ENCODE peak calls at places on chromosomes 5 and 9, in six cellular contexts. E is colonic mucosa, F is K562, S is A549, C is psoas muscle, U is aorta. Y is an unnamed sample.

GRCh38 chr5:62742214-62742613 is 163.6 kb downstream of the LRRC70 start:
- DNase-seq in E (peak; percentile 33), F (no peak), S (peak; percentile 55), C (no peak), U (no peak), Y (no peak)

GRCh38 chr5:2903451-2904395 is 152.2 kb upstream of the IRX2 start:
- DNase-seq in E (no peak), F (no peak), S (no peak), C (no peak), U (no peak), Y (no peak)

GRCh38 chr5:93574939-93575241 is 6.1 kb downstream of the NR2F1-AS1 start:
- DNase-seq in E (no peak), F (no peak), S (no peak), C (no peak), U (no peak), Y (no peak)

GRCh38 chr9:127919253-127919815 is 2.5 kb upstream of the ST6GALNAC4 start:
- DNase-seq in E (peak; percentile 88), F (peak; percentile 51), S (peak; percentile 98), C (peak; percentile 94), U (peak; percentile 96), Y (peak; percentile 92)

GRCh38 chr5:43700591-43700990 is 97.6 kb downstream of the NNT start:
- DNase-seq in E (no peak), F (no peak), S (no peak), C (no peak), U (no peak), Y (no peak)

GRCh38 chr5:54924487-54924886 is 60.9 kb downstream of the ESM1 start:
- DNase-seq in E (no peak), F (no peak), S (no peak), C (no peak), U (no peak), Y (no peak)

GRCh38 chr9:35840901-35841900 is 12.2 kb downstream of the TMEM8B start:
- DNase-seq in E (no peak), F (no peak), S (no peak), C (no peak), U (no peak), Y (no peak)

GRCh38 chr5:72167790-72168189 is 60.5 kb downstream of the MAP1B start:
- DNase-seq in E (no peak), F (no peak), S (no peak), C (peak; percentile 50), U (peak; percentile 72), Y (no peak)

GRCh38 chr5:65394078-65394477 is 87.6 kb downstream of the ADAMTS6 start:
- DNase-seq in E (no peak), F (no peak), S (peak; percentile 2), C (peak; percentile 54), U (peak; percentile 77), Y (peak; percentile 42)

GRCh38 chr5:15233566-15233965 is 266.4 kb upstream of the FBXL7 start:
- DNase-seq in E (no peak), F (no peak), S (no peak), C (no peak), U (no peak), Y (no peak)

GRCh38 chr9:86667307-86667706 is 280.0 kb downstream of the GAS1 start:
- DNase-seq in E (no peak), F (no peak), S (no peak), C (no peak), U (no peak), Y (no peak)

GRCh38 chr9:70049236-70049635 is 5.6 kb downstream of the MAMDC2 start:
- DNase-seq in E (peak; percentile 57), F (no peak), S (no peak), C (peak; percentile 49), U (peak; percentile 90), Y (no peak)

GRCh38 chr9:69605406-69605805 is 66.8 kb downstream of the APBA1 start:
- DNase-seq in E (no peak), F (no peak), S (no peak), C (no peak), U (no peak), Y (no peak)

GRCh38 chr5:163682226-163682625 is 176.8 kb downstream of the MAT2B start:
- DNase-seq in E (no peak), F (no peak), S (no peak), C (no peak), U (no peak), Y (no peak)

GRCh38 chr5:136766456-136766855 is 401.1 kb upstream of the TRPC7 start:
- DNase-seq in E (no peak), F (no peak), S (peak; percentile 10), C (no peak), U (no peak), Y (no peak)

GRCh38 chr9:18665947-18666346 is 192.0 kb downstream of the ADAMTSL1 start:
- DNase-seq in E (no peak), F (no peak), S (no peak), C (no peak), U (no peak), Y (no peak)

GRCh38 chr9:135130266-135130976 is 43.0 kb downstream of the OLFM1 start:
- DNase-seq in E (peak; percentile 26), F (peak; percentile 28), S (peak; percentile 67), C (no peak), U (no peak), Y (no peak)

GRCh38 chr5:175383350-175383749 is 60.6 kb downstream of the DRD1 start:
- DNase-seq in E (peak; percentile 33), F (no peak), S (peak; percentile 52), C (no peak), U (no peak), Y (no peak)

GRCh38 chr5:150294551-150295071 is 5.0 kb upstream of the CAMK2A start:
- DNase-seq in E (no peak), F (no peak), S (no peak), C (no peak), U (no peak), Y (peak; percentile 62)

GRCh38 chr5:150295172-150295611 is 5.6 kb upstream of the CAMK2A start:
- DNase-seq in E (peak; percentile 45), F (no peak), S (peak; percentile 44), C (peak; percentile 36), U (no peak), Y (peak; percentile 69)

GRCh38 chr5:150296496-150296895 is 6.2 kb downstream of the ARSI start:
- DNase-seq in E (no peak), F (no peak), S (no peak), C (no peak), U (no peak), Y (peak; percentile 50)

GRCh38 chr5:150297236-150297890 is 5.3 kb downstream of the ARSI start:
- DNase-seq in E (no peak), F (no peak), S (no peak), C (no peak), U (no peak), Y (no peak)

GRCh38 chr5:150295741-150296486 is 6.3 kb upstream of the CAMK2A start:
- DNase-seq in E (no peak), F (no peak), S (no peak), C (no peak), U (no peak), Y (peak; percentile 44)
- H3K4me1 ChIP-seq in E (no peaks in the 10 kb centered on the region), F (peaks cover 38% of the 10 kb centered on the region), S (peaks cover 57% of the 10 kb centered on the region), C (no peaks in the 10 kb centered on the region), U (no peaks in the 10 kb centered on the region), Y (peaks cover 5% of the 10 kb centered on the region)

DNA sequence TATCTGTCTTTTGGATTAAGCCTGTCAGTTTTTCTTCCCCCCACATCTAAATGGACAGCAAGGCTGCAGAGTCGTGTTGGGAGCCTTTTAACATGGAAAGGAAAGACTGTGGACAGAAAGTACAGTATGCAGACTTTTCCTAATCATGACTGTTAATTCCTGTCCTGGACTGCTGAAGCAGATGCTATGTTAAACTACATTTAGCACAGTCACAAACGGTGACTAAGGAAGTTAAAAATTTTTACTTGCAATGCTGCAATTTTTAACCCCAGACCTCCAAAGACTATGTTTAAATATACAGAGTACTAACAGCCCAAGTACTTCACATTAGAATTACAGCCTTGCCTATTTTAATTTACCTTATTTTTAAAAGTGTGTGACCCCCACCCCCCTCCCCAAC is 51.8 kb downstream of the ELAVL2 start:
- DNase-seq in E (no peak), F (no peak), S (no peak), C (no peak), U (no peak), Y (no peak)
- H3K4me1 ChIP-seq in E (no peaks in the 10 kb centered on the region), F (no peaks in the 10 kb centered on the region), S (no peaks in the 10 kb centered on the region), C (peaks cover 2% of the 10 kb centered on the region), U (no peaks in the 10 kb centered on the region), Y (no peaks in the 10 kb centered on the region)

DNA sequence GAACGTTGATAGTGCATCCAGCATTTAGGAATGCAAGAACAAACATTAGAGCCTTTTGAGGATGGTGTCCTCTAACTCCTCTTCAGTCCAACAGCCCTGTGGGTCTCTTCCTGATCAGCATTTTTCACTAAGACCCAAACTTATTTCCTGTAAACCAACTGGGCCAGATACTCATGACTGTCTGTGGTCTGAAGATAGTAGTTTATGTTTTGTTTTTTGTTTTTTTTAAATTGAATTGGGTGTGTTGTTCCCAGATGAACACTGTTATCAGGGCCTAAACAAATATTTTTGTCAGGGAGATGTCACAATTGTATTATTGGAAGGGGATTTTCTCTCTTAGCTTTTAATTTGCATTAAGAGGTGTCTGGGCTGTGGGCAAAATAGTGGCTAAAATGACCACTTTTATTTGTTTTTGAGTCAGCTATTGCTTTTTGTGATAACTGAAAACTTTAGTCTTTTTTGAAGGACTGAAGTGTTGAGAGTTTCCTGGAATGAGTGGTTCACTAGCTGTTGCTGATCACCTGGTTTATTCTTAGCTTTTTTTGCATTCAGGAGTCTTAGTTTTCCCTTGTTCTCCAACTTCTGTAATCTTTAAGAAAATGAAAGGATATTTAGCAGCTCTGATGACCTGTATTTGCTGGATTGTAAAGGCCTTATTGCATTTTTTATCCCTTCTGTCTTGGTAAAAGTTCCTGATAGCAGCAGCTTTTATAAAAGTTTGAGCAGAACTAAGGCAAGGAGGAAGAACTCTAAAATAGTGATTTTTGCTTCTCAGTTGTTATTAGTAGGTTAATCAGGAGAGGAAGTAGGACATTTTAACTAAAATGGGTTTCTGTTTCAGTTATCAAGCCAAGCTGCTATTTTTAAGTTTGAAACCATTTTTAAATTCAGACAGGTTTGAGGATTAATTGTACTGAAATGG is 5.5 kb downstream of the MAN2A1 start:
- DNase-seq in E (no peak), F (no peak), S (no peak), C (no peak), U (no peak), Y (no peak)
- H3K4me1 ChIP-seq in E (peaks cover 6% of the 10 kb centered on the region), F (peaks cover 17% of the 10 kb centered on the region), S (peaks cover 28% of the 10 kb centered on the region), C (peaks cover 65% of the 10 kb centered on the region), U (peaks cover 5% of the 10 kb centered on the region), Y (peaks cover 41% of the 10 kb centered on the region)

GRCh38 chr9:38416461-38416860 is 7.8 kb downstream of the IGFBPL1 start:
- DNase-seq in E (no peak), F (no peak), S (no peak), C (no peak), U (no peak), Y (no peak)

GRCh38 chr9:38417003-38417965 is 7.0 kb downstream of the IGFBPL1 start:
- DNase-seq in E (peak; percentile 45), F (peak; percentile 73), S (peak; percentile 48), C (no peak), U (no peak), Y (no peak)

GRCh38 chr9:38419216-38419615 is 5.0 kb downstream of the IGFBPL1 start:
- DNase-seq in E (no peak), F (no peak), S (no peak), C (no peak), U (no peak), Y (no peak)

GRCh38 chr9:38415846-38416245 is 8.4 kb downstream of the IGFBPL1 start:
- DNase-seq in E (no peak), F (no peak), S (no peak), C (no peak), U (no peak), Y (no peak)

DNA sequence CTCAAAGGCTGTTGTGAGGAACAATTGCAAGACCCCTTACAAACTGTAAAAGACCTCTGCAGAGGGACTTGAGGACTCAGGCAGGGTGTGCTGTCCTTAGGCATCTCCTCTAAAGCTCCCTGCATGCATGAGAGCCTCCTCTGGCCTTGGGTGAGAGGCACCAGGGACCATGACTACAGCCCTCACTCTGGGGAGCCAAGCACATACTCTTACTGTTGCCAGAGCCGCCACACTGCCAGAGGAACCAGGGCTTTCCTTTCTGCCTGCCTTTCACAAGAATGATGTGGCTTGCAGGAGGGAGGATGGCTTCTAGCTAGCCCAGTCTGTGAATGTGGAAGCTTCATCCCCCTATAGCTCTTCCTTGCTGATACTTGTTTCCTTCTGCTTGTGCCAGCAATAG is 5.9 kb downstream of the IGFBPL1 start:
- DNase-seq in E (no peak), F (no peak), S (no peak), C (no peak), U (no peak), Y (no peak)
- H3K4me1 ChIP-seq in E (no peaks in the 10 kb centered on the region), F (no peaks in the 10 kb centered on the region), S (no peaks in the 10 kb centered on the region), C (no peaks in the 10 kb centered on the region), U (no peaks in the 10 kb centered on the region), Y (peaks cover 1% of the 10 kb centered on the region)

Y was measured in upper lobe of right lung.